ENCODE peak calls at places on chromosomes 2 and 18, in eight cellular contexts. One of them, this sample, is unnamed.

GRCh38 chr2:139529045-139529444 is 748.9 kb upstream of the NXPH2 start:
- DNase-seq in psoas muscle: no peak
- DNase-seq in HCT116: no peak
- DNase-seq in PC-3: no peak
- DNase-seq in sigmoid colon: no peak
- DNase-seq in thyroid gland: peak; percentile 24
- DNase-seq in fibroblast of lung: no peak
- DNase-seq in neural progenitor cell: no peak
- DNase-seq in this sample: peak; percentile 18

GRCh38 chr2:229133155-229133772 is 137.8 kb downstream of the PID1 start:
- DNase-seq in sigmoid colon: no peak
- DNase-seq in HCT116: peak; percentile 50
- DNase-seq in PC-3: peak; percentile 78
- DNase-seq in thyroid gland: no peak
- DNase-seq in neural progenitor cell: peak; percentile 47
- DNase-seq in fibroblast of lung: peak; percentile 76
- DNase-seq in psoas muscle: no peak
- DNase-seq in this sample: peak; percentile 24

GRCh38 chr18:67665266-67665665 is 148.7 kb upstream of the DSEL start:
- DNase-seq in HCT116: no peak
- DNase-seq in thyroid gland: no peak
- DNase-seq in neural progenitor cell: peak; percentile 22
- DNase-seq in psoas muscle: no peak
- DNase-seq in sigmoid colon: no peak
- DNase-seq in PC-3: peak; percentile 75
- DNase-seq in fibroblast of lung: no peak
- DNase-seq in this sample: peak; percentile 30

GRCh38 chr2:216012133-216012829 is 1.1 kb downstream of the MREG start:
- DNase-seq in thyroid gland: no peak
- DNase-seq in sigmoid colon: no peak
- DNase-seq in PC-3: peak; percentile 77
- DNase-seq in HCT116: no peak
- DNase-seq in neural progenitor cell: no peak
- DNase-seq in psoas muscle: no peak
- DNase-seq in fibroblast of lung: no peak
- DNase-seq in this sample: peak; percentile 84

GRCh38 chr2:67895171-67895941 is 167.4 kb downstream of the C1D start:
- DNase-seq in HCT116: no peak
- DNase-seq in thyroid gland: peak; percentile 68
- DNase-seq in fibroblast of lung: no peak
- DNase-seq in neural progenitor cell: no peak
- DNase-seq in psoas muscle: peak; percentile 65
- DNase-seq in sigmoid colon: no peak
- DNase-seq in PC-3: peak; percentile 46
- DNase-seq in this sample: peak; percentile 26

GRCh38 chr2:215772003-215772402 is 241.3 kb downstream of the MREG start:
- DNase-seq in thyroid gland: peak; percentile 10
- DNase-seq in sigmoid colon: no peak
- DNase-seq in HCT116: no peak
- DNase-seq in PC-3: peak; percentile 49
- DNase-seq in neural progenitor cell: peak; percentile 64
- DNase-seq in fibroblast of lung: no peak
- DNase-seq in psoas muscle: no peak
- DNase-seq in this sample: no peak

GRCh38 chr2:199958014-199958413 is 2.6 kb downstream of the MAIP1 start:
- DNase-seq in PC-3: no peak
- DNase-seq in thyroid gland: no peak
- DNase-seq in HCT116: no peak
- DNase-seq in sigmoid colon: no peak
- DNase-seq in psoas muscle: no peak
- DNase-seq in fibroblast of lung: no peak
- DNase-seq in neural progenitor cell: no peak
- DNase-seq in this sample: no peak

GRCh38 chr2:40213616-40214015 is 238.3 kb downstream of the SLC8A1 start:
- DNase-seq in PC-3: no peak
- DNase-seq in sigmoid colon: no peak
- DNase-seq in neural progenitor cell: no peak
- DNase-seq in HCT116: no peak
- DNase-seq in thyroid gland: no peak
- DNase-seq in psoas muscle: no peak
- DNase-seq in fibroblast of lung: no peak
- DNase-seq in this sample: no peak

GRCh38 chr18:44723366-44723765 is 42.7 kb downstream of the SETBP1 start:
- DNase-seq in psoas muscle: no peak
- DNase-seq in neural progenitor cell: no peak
- DNase-seq in sigmoid colon: no peak
- DNase-seq in PC-3: no peak
- DNase-seq in fibroblast of lung: no peak
- DNase-seq in thyroid gland: no peak
- DNase-seq in HCT116: no peak
- DNase-seq in this sample: no peak

GRCh38 chr18:3238742-3239141 is 8.9 kb upstream of the MYL12A start:
- DNase-seq in HCT116: no peak
- DNase-seq in PC-3: peak; percentile 25
- DNase-seq in fibroblast of lung: no peak
- DNase-seq in thyroid gland: no peak
- DNase-seq in neural progenitor cell: no peak
- DNase-seq in sigmoid colon: no peak
- DNase-seq in psoas muscle: no peak
- DNase-seq in this sample: no peak

GRCh38 chr2:228446732-228447131 is 265.2 kb upstream of the SPHKAP start:
- DNase-seq in fibroblast of lung: peak; percentile 3
- DNase-seq in HCT116: no peak
- DNase-seq in psoas muscle: no peak
- DNase-seq in sigmoid colon: no peak
- DNase-seq in neural progenitor cell: no peak
- DNase-seq in PC-3: no peak
- DNase-seq in thyroid gland: no peak
- DNase-seq in this sample: no peak

GRCh38 chr2:148643998-148644884 is at the start of gene EPC2:
- DNase-seq in PC-3: peak; percentile 83
- DNase-seq in fibroblast of lung: peak; percentile 84
- DNase-seq in psoas muscle: peak; percentile 94
- DNase-seq in sigmoid colon: peak; percentile 93
- DNase-seq in thyroid gland: peak; percentile 88
- DNase-seq in neural progenitor cell: peak; percentile 92
- DNase-seq in HCT116: peak; percentile 67
- DNase-seq in this sample: peak; percentile 78

GRCh38 chr18:26386002-26386401 is 159.8 kb downstream of the TAF4B start:
- DNase-seq in fibroblast of lung: peak; percentile 91
- DNase-seq in psoas muscle: no peak
- DNase-seq in thyroid gland: no peak
- DNase-seq in sigmoid colon: no peak
- DNase-seq in PC-3: peak; percentile 70
- DNase-seq in neural progenitor cell: no peak
- DNase-seq in HCT116: no peak
- DNase-seq in this sample: no peak

GRCh38 chr2:16334886-16335605 is 330.6 kb downstream of the CYRIA start:
- DNase-seq in psoas muscle: no peak
- DNase-seq in fibroblast of lung: no peak
- DNase-seq in neural progenitor cell: no peak
- DNase-seq in PC-3: no peak
- DNase-seq in sigmoid colon: no peak
- DNase-seq in HCT116: no peak
- DNase-seq in thyroid gland: no peak
- DNase-seq in this sample: no peak

GRCh38 chr2:29528371-29528770 is 393.0 kb downstream of the ALK start:
- DNase-seq in neural progenitor cell: no peak
- DNase-seq in sigmoid colon: no peak
- DNase-seq in PC-3: no peak
- DNase-seq in thyroid gland: no peak
- DNase-seq in HCT116: no peak
- DNase-seq in fibroblast of lung: no peak
- DNase-seq in psoas muscle: no peak
- DNase-seq in this sample: no peak

GRCh38 chr2:29531626-29532025 is 389.8 kb downstream of the ALK start:
- DNase-seq in neural progenitor cell: no peak
- DNase-seq in PC-3: no peak
- DNase-seq in sigmoid colon: no peak
- DNase-seq in fibroblast of lung: no peak
- DNase-seq in HCT116: no peak
- DNase-seq in psoas muscle: no peak
- DNase-seq in thyroid gland: no peak
- DNase-seq in this sample: no peak

GRCh38 chr2:29528891-29529520 is 392.4 kb downstream of the ALK start:
- DNase-seq in psoas muscle: peak; percentile 66
- DNase-seq in PC-3: peak; percentile 52
- DNase-seq in sigmoid colon: no peak
- DNase-seq in fibroblast of lung: peak; percentile 52
- DNase-seq in HCT116: no peak
- DNase-seq in neural progenitor cell: no peak
- DNase-seq in thyroid gland: no peak
- DNase-seq in this sample: no peak

GRCh38 chr2:29532451-29532850 is 388.9 kb downstream of the ALK start:
- DNase-seq in sigmoid colon: no peak
- DNase-seq in fibroblast of lung: peak; percentile 41
- DNase-seq in PC-3: no peak
- DNase-seq in HCT116: no peak
- DNase-seq in psoas muscle: no peak
- DNase-seq in neural progenitor cell: no peak
- DNase-seq in thyroid gland: no peak
- DNase-seq in this sample: no peak

GRCh38 chr2:29530281-29530680 is 391.1 kb downstream of the ALK start:
- DNase-seq in neural progenitor cell: no peak
- DNase-seq in HCT116: no peak
- DNase-seq in thyroid gland: no peak
- DNase-seq in sigmoid colon: no peak
- DNase-seq in fibroblast of lung: no peak
- DNase-seq in psoas muscle: no peak
- DNase-seq in PC-3: peak; percentile 20
- DNase-seq in this sample: no peak
- H3K27ac ChIP-seq in neural progenitor cell: no peak overlapping the region
- H3K27ac ChIP-seq in HCT116: no peak overlapping the region
- H3K27ac ChIP-seq in thyroid gland: no peak overlapping the region
- H3K27ac ChIP-seq in sigmoid colon: no peak overlapping the region
- H3K27ac ChIP-seq in fibroblast of lung: no peak overlapping the region
- H3K27ac ChIP-seq in psoas muscle: no peak overlapping the region
- H3K27ac ChIP-seq in PC-3: no peak overlapping the region
- H3K27ac ChIP-seq in this sample: no peak overlapping the region

GRCh38 chr2:11512431-11512830 is 21.4 kb upstream of the GREB1 start:
- DNase-seq in fibroblast of lung: no peak
- DNase-seq in thyroid gland: no peak
- DNase-seq in sigmoid colon: no peak
- DNase-seq in HCT116: no peak
- DNase-seq in psoas muscle: no peak
- DNase-seq in PC-3: no peak
- DNase-seq in neural progenitor cell: peak; percentile 47
- DNase-seq in this sample: no peak
- H3K4me1 ChIP-seq in fibroblast of lung: no peaks in the 10 kb centered on the region
- H3K4me1 ChIP-seq in thyroid gland: no peaks in the 10 kb centered on the region
- H3K4me1 ChIP-seq in sigmoid colon: no peaks in the 10 kb centered on the region
- H3K4me1 ChIP-seq in HCT116: no peaks in the 10 kb centered on the region
- H3K4me1 ChIP-seq in psoas muscle: peaks cover 3% of the 10 kb centered on the region
- H3K4me1 ChIP-seq in PC-3: no peaks in the 10 kb centered on the region
- H3K4me1 ChIP-seq in neural progenitor cell: peaks cover 63% of the 10 kb centered on the region
- H3K4me1 ChIP-seq in this sample: no peaks in the 10 kb centered on the region

GRCh38 chr2:37378411-37378810 is 34.0 kb downstream of the QPCT start:
- DNase-seq in PC-3: peak; percentile 85
- DNase-seq in psoas muscle: no peak
- DNase-seq in sigmoid colon: no peak
- DNase-seq in fibroblast of lung: peak; percentile 62
- DNase-seq in HCT116: peak; percentile 35
- DNase-seq in neural progenitor cell: no peak
- DNase-seq in thyroid gland: no peak
- DNase-seq in this sample: peak; percentile 77

GRCh38 chr2:37379881-37380296 is 35.5 kb downstream of the QPCT start:
- DNase-seq in psoas muscle: no peak
- DNase-seq in HCT116: no peak
- DNase-seq in fibroblast of lung: no peak
- DNase-seq in thyroid gland: no peak
- DNase-seq in neural progenitor cell: no peak
- DNase-seq in PC-3: peak; percentile 73
- DNase-seq in sigmoid colon: no peak
- DNase-seq in this sample: no peak

GRCh38 chr2:37375721-37376399 is 31.4 kb downstream of the QPCT start:
- DNase-seq in HCT116: no peak
- DNase-seq in PC-3: no peak
- DNase-seq in fibroblast of lung: no peak
- DNase-seq in psoas muscle: no peak
- DNase-seq in thyroid gland: no peak
- DNase-seq in neural progenitor cell: no peak
- DNase-seq in sigmoid colon: no peak
- DNase-seq in this sample: no peak

GRCh38 chr2:37377187-37377532 is 32.7 kb downstream of the QPCT start:
- DNase-seq in thyroid gland: no peak
- DNase-seq in sigmoid colon: no peak
- DNase-seq in neural progenitor cell: no peak
- DNase-seq in PC-3: peak; percentile 66
- DNase-seq in psoas muscle: no peak
- DNase-seq in fibroblast of lung: peak; percentile 83
- DNase-seq in HCT116: no peak
- DNase-seq in this sample: peak; percentile 44

DNA sequence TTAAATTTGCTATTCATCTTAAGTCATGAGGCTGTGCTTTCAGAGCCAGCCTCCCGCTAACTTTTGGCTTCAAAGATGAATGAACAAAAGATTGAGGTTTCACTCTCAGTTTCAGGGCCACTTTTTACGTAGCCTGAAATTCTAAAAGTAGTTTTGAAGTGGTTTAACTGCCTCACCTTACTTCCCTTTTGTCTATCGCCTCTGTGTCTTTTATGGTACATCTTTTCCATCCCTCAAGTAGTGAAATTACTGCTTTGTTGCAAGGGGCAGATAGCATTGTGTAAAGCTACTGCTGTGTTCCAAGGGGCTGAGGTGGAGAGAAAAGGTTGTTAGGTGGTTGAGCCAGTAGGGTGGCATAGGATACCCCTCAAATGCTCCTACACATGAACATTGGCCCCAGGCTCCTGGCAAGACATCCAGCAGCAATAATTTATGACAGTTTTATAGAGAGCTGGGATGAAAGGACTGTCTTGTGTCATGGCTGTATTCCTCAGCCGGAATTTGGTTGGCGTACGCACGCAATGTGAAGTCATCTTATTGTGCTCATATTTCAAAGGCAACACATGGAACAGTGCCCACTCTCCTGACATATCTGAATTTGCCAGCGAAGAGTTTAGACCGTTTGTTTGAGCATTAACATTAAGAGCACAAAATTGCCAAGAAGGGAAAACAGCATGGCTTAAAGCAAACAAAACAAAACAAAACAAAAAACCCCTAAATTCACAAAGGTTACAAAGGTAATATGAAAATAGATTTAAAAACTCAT is 32.2 kb downstream of the QPCT start:
- DNase-seq in sigmoid colon: peak; percentile 95
- DNase-seq in thyroid gland: no peak
- DNase-seq in psoas muscle: peak; percentile 85
- DNase-seq in neural progenitor cell: no peak
- DNase-seq in fibroblast of lung: peak; percentile 94
- DNase-seq in HCT116: peak; percentile 60
- DNase-seq in PC-3: peak; percentile 95
- DNase-seq in this sample: peak; percentile 81
- H3K27me3 ChIP-seq in sigmoid colon: no peaks in the 10 kb centered on the region
- H3K27me3 ChIP-seq in thyroid gland: no peaks in the 10 kb centered on the region
- H3K27me3 ChIP-seq in psoas muscle: no peaks in the 10 kb centered on the region
- H3K27me3 ChIP-seq in neural progenitor cell: no peaks in the 10 kb centered on the region
- H3K27me3 ChIP-seq in fibroblast of lung: no peaks in the 10 kb centered on the region
- H3K27me3 ChIP-seq in HCT116: peaks cover 10% of the 10 kb centered on the region
- H3K27me3 ChIP-seq in PC-3: no peaks in the 10 kb centered on the region
- H3K27me3 ChIP-seq in this sample: no peaks in the 10 kb centered on the region

DNA sequence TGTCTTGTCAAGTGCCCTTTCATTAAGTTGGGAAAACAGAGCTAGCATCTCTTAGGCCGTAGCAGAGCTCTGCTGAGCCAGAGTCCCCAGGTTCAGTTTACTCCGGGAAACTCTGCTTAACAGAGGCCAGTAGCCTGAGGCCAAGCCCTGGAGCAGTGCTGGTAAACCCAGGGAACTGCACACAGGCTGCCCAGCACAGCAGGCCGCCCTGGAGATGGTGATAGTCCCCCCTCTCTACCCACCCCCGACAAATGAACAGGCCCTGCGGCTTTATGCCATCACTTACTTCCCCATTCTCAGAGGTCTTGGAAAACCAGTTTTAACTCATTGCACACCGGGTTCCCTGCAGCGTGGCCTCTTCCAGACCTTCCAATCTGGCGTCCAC is 3.5 kb downstream of the CNNM4 start:
- DNase-seq in thyroid gland: peak; percentile 21
- DNase-seq in HCT116: no peak
- DNase-seq in fibroblast of lung: no peak
- DNase-seq in sigmoid colon: no peak
- DNase-seq in PC-3: peak; percentile 39
- DNase-seq in psoas muscle: no peak
- DNase-seq in neural progenitor cell: peak; percentile 42
- DNase-seq in this sample: no peak
- H3K27ac ChIP-seq in thyroid gland: peak overlapping the region; percentile 61
- H3K27ac ChIP-seq in HCT116: peak overlapping the region; percentile 31
- H3K27ac ChIP-seq in fibroblast of lung: no peak overlapping the region
- H3K27ac ChIP-seq in sigmoid colon: peak overlapping the region; percentile 44
- H3K27ac ChIP-seq in PC-3: peak overlapping the region; percentile 72
- H3K27ac ChIP-seq in psoas muscle: peak overlapping the region; percentile 47
- H3K27ac ChIP-seq in neural progenitor cell: peak overlapping the region; percentile 23
- H3K27ac ChIP-seq in this sample: no peak overlapping the region

This sample was measured in foreskin keratinocyte.